ENCODE peak calls at places on chromosomes 1 and 21, in five cellular contexts. One of them, this sample, is unnamed.

GRCh38 chr1:27504588-27505419 is 14.8 kb upstream of the WASF2 start:
- DNase-seq in GM23248: peak; percentile 59
- DNase-seq in HCT116: no peak
- DNase-seq in PC-3: no peak
- DNase-seq in fibroblast of lung: peak; percentile 62
- DNase-seq in this sample: no peak

GRCh38 chr1:159653201-159653600 is 61.2 kb downstream of the CRP start:
- DNase-seq in PC-3: no peak
- DNase-seq in fibroblast of lung: peak; percentile 43
- DNase-seq in HCT116: no peak
- DNase-seq in GM23248: peak; percentile 75
- DNase-seq in this sample: no peak

GRCh38 chr1:118335372-118335771 is 150.3 kb upstream of the SPAG17 start:
- DNase-seq in GM23248: peak; percentile 75
- DNase-seq in HCT116: no peak
- DNase-seq in PC-3: no peak
- DNase-seq in fibroblast of lung: peak; percentile 86
- DNase-seq in this sample: peak; percentile 53

GRCh38 chr1:175520186-175520585 is 223.2 kb downstream of the TNR start:
- DNase-seq in GM23248: no peak
- DNase-seq in HCT116: no peak
- DNase-seq in PC-3: peak; percentile 19
- DNase-seq in fibroblast of lung: peak; percentile 49
- DNase-seq in this sample: no peak

GRCh38 chr1:11731719-11732283 is 4.1 kb upstream of the AGTRAP start:
- DNase-seq in HCT116: no peak
- DNase-seq in fibroblast of lung: peak; percentile 57
- DNase-seq in PC-3: peak; percentile 10
- DNase-seq in GM23248: peak; percentile 83
- DNase-seq in this sample: no peak

GRCh38 chr1:54572236-54572850 is 24.3 kb downstream of the ACOT11 start:
- DNase-seq in fibroblast of lung: no peak
- DNase-seq in GM23248: no peak
- DNase-seq in HCT116: no peak
- DNase-seq in PC-3: no peak
- DNase-seq in this sample: no peak

GRCh38 chr1:84835169-84835568 is 57.8 kb downstream of the LPAR3 start:
- DNase-seq in PC-3: peak; percentile 52
- DNase-seq in fibroblast of lung: peak; percentile 28
- DNase-seq in HCT116: no peak
- DNase-seq in GM23248: no peak
- DNase-seq in this sample: no peak

GRCh38 chr1:12178511-12178910 is 11.7 kb downstream of the TNFRSF1B start:
- DNase-seq in GM23248: no peak
- DNase-seq in HCT116: no peak
- DNase-seq in fibroblast of lung: no peak
- DNase-seq in PC-3: no peak
- DNase-seq in this sample: no peak

GRCh38 chr1:18992646-18993045 is 36.2 kb upstream of the IFFO2 start:
- DNase-seq in HCT116: no peak
- DNase-seq in GM23248: no peak
- DNase-seq in fibroblast of lung: no peak
- DNase-seq in PC-3: no peak
- DNase-seq in this sample: no peak

GRCh38 chr1:167630568-167631385 is 745 bp downstream of the RCSD1 start:
- DNase-seq in PC-3: no peak
- DNase-seq in GM23248: no peak
- DNase-seq in fibroblast of lung: no peak
- DNase-seq in HCT116: no peak
- DNase-seq in this sample: peak; percentile 90

GRCh38 chr1:204979891-204980649 is 62.9 kb upstream of the CNTN2 start:
- DNase-seq in HCT116: no peak
- DNase-seq in GM23248: no peak
- DNase-seq in fibroblast of lung: no peak
- DNase-seq in PC-3: no peak
- DNase-seq in this sample: no peak

GRCh38 chr1:235277709-235278108 is 50.3 kb downstream of the ARID4B start:
- DNase-seq in GM23248: peak; percentile 13
- DNase-seq in fibroblast of lung: peak; percentile 27
- DNase-seq in PC-3: no peak
- DNase-seq in HCT116: no peak
- DNase-seq in this sample: no peak

GRCh38 chr1:173474097-173474779 is 2.9 kb upstream of the PRDX6 start:
- DNase-seq in HCT116: no peak
- DNase-seq in fibroblast of lung: no peak
- DNase-seq in PC-3: peak; percentile 55
- DNase-seq in GM23248: peak; percentile 55
- DNase-seq in this sample: no peak

GRCh38 chr1:25651824-25652741 is 35.5 kb downstream of the MAN1C1 start:
- DNase-seq in fibroblast of lung: no peak
- DNase-seq in PC-3: no peak
- DNase-seq in HCT116: no peak
- DNase-seq in GM23248: no peak
- DNase-seq in this sample: no peak

GRCh38 chr1:30047576-30047975 is 675.8 kb downstream of the MATN1 start:
- DNase-seq in HCT116: no peak
- DNase-seq in PC-3: no peak
- DNase-seq in GM23248: no peak
- DNase-seq in fibroblast of lung: no peak
- DNase-seq in this sample: no peak

GRCh38 chr1:6799499-6799898 is 14.2 kb downstream of the CAMTA1 start:
- DNase-seq in GM23248: no peak
- DNase-seq in HCT116: no peak
- DNase-seq in PC-3: no peak
- DNase-seq in fibroblast of lung: no peak
- DNase-seq in this sample: no peak

GRCh38 chr1:159952932-159953331 is 1.1 kb downstream of the SLAMF9 start:
- DNase-seq in PC-3: no peak
- DNase-seq in fibroblast of lung: no peak
- DNase-seq in GM23248: no peak
- DNase-seq in HCT116: no peak
- DNase-seq in this sample: no peak

GRCh38 chr1:163035791-163036249 is 33.3 kb upstream of the RGS4 start:
- DNase-seq in PC-3: peak; percentile 98
- DNase-seq in HCT116: peak; percentile 60
- DNase-seq in GM23248: peak; percentile 96
- DNase-seq in fibroblast of lung: peak; percentile 99
- DNase-seq in this sample: no peak

GRCh38 chr1:52814465-52814864 is 28.1 kb upstream of the ZYG11A start:
- DNase-seq in HCT116: peak; percentile 8
- DNase-seq in GM23248: no peak
- DNase-seq in fibroblast of lung: peak; percentile 29
- DNase-seq in PC-3: peak; percentile 83
- DNase-seq in this sample: no peak

GRCh38 chr21:23887709-23888303 is 1719.5 kb downstream of the MRPL39 start:
- DNase-seq in HCT116: no peak
- DNase-seq in PC-3: no peak
- DNase-seq in GM23248: no peak
- DNase-seq in fibroblast of lung: no peak
- DNase-seq in this sample: peak; percentile 81

GRCh38 chr1:29749021-29749420 is 512.7 kb downstream of the PTPRU start:
- DNase-seq in fibroblast of lung: no peak
- DNase-seq in GM23248: no peak
- DNase-seq in HCT116: no peak
- DNase-seq in PC-3: no peak
- DNase-seq in this sample: no peak

GRCh38 chr1:226874579-226875425 is 4.4 kb downstream of the PSEN2 start:
- DNase-seq in fibroblast of lung: no peak
- DNase-seq in HCT116: no peak
- DNase-seq in GM23248: no peak
- DNase-seq in PC-3: no peak
- DNase-seq in this sample: no peak

GRCh38 chr1:172971241-172971640 is 79.5 kb downstream of the TNFSF18 start:
- DNase-seq in fibroblast of lung: no peak
- DNase-seq in HCT116: no peak
- DNase-seq in GM23248: no peak
- DNase-seq in PC-3: no peak
- DNase-seq in this sample: no peak

GRCh38 chr1:232271991-232272589 is 357.8 kb downstream of the SIPA1L2 start:
- DNase-seq in fibroblast of lung: peak; percentile 46
- DNase-seq in GM23248: no peak
- DNase-seq in HCT116: no peak
- DNase-seq in PC-3: no peak
- DNase-seq in this sample: no peak

GRCh38 chr1:36658838-36659237 is 176.1 kb upstream of the CSF3R start:
- DNase-seq in fibroblast of lung: no peak
- DNase-seq in PC-3: no peak
- DNase-seq in HCT116: no peak
- DNase-seq in GM23248: no peak
- DNase-seq in this sample: no peak

DNA sequence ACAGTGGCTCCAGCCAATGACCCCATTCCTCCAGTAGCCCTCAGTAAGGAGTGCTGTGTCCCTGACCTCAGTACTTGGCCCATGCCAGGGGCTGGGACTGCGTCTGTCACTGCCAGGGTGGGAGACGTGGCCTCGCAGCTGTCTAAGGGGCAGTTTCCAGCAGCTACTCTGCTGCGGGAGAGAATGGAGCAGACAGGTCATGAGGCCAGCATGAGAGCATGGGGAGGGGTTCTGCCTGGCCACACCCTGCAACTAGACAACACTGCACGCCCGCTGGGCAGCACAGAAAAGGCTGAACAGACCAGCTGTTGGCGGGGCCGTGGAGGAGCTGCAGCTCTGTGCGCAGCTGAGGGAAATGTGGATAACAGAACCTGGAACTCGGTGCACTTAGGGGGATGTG is 91.6 kb upstream of the COL6A1 start:
- DNase-seq in HCT116: no peak
- DNase-seq in fibroblast of lung: no peak
- DNase-seq in PC-3: no peak
- DNase-seq in GM23248: peak; percentile 26
- DNase-seq in this sample: no peak
- H3K9ac ChIP-seq in HCT116: no peak overlapping the region
- H3K9ac ChIP-seq in fibroblast of lung: no peak overlapping the region
- H3K9ac ChIP-seq in PC-3: no peak overlapping the region
- H3K9ac ChIP-seq in GM23248: no peak overlapping the region
- H3K9ac ChIP-seq in this sample: no peak overlapping the region

DNA sequence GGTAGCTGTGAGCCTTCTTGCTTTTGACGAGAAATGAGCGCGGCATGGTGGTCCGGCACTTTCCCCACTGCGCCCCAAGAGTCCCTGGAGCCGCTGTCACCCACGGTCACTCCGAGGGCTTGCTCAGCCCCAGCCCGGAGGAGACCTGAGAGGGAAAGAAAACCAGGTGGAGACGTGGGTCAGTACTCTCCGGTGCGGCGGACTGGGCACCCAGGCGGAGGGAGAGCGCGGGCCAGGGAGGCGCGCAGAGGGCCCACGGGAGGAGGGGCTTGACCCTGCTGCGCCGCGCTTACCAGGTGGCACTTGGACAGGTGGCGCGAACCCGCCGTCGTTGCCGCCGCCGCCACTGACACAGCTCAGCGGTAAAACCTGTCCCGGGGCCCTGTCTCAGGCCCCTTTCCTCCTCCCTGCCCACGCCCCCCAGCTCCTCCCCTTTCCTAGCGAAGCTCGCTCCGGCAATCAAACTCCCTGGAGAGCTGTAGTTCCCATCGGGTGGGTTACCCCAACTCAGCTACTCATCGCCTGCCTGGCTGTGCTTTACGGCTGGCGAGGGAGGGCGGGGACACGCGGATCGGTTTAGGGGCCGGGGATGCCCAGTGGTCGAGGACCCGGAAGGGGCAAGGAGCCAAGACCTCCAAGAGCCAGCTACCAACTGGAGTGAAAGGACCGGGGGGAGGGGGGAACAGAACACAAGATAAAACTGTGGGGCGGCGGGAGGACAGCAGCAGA is 3.1 kb downstream of the GFI1 start:
- DNase-seq in PC-3: peak; percentile 23
- DNase-seq in HCT116: no peak
- DNase-seq in GM23248: peak; percentile 13
- DNase-seq in fibroblast of lung: no peak
- DNase-seq in this sample: peak; percentile 78
- TF ChIP-seq EZH2 in PC-3: no peak
- TF ChIP-seq EZH2 in HCT116: no peak
- TF ChIP-seq EZH2 in GM23248: peak; percentile 60
- TF ChIP-seq EZH2 in fibroblast of lung: peak; percentile 76
- TF ChIP-seq EZH2 in this sample: no peak

GRCh38 chr1:149883598-149884247 is 15.6 kb upstream of the BOLA1 start:
- DNase-seq in PC-3: no peak
- DNase-seq in fibroblast of lung: no peak
- DNase-seq in GM23248: no peak
- DNase-seq in HCT116: no peak
- DNase-seq in this sample: no peak
- H3K9ac ChIP-seq in PC-3: no peak overlapping the region
- H3K9ac ChIP-seq in fibroblast of lung: no peak overlapping the region
- H3K9ac ChIP-seq in GM23248: peak overlapping the region; percentile 94
- H3K9ac ChIP-seq in HCT116: no peak overlapping the region
- H3K9ac ChIP-seq in this sample: peak overlapping the region; percentile 84

GRCh38 chr1:92480813-92481597 is 5.7 kb downstream of the GFI1 start:
- DNase-seq in HCT116: no peak
- DNase-seq in GM23248: peak; percentile 6
- DNase-seq in fibroblast of lung: no peak
- DNase-seq in PC-3: no peak
- DNase-seq in this sample: no peak
- TF ChIP-seq EZH2 in HCT116: no peak
- TF ChIP-seq EZH2 in GM23248: peak; percentile 96
- TF ChIP-seq EZH2 in fibroblast of lung: peak; percentile 94
- TF ChIP-seq EZH2 in PC-3: no peak
- TF ChIP-seq EZH2 in this sample: no peak

GRCh38 chr1:15592285-15592684 is 7.4 kb upstream of the AGMAT start:
- DNase-seq in fibroblast of lung: no peak
- DNase-seq in PC-3: no peak
- DNase-seq in GM23248: no peak
- DNase-seq in HCT116: no peak
- DNase-seq in this sample: no peak
- H3K9ac ChIP-seq in fibroblast of lung: no peak overlapping the region
- H3K9ac ChIP-seq in PC-3: no peak overlapping the region
- H3K9ac ChIP-seq in GM23248: no peak overlapping the region
- H3K9ac ChIP-seq in HCT116: no peak overlapping the region
- H3K9ac ChIP-seq in this sample: no peak overlapping the region

DNA sequence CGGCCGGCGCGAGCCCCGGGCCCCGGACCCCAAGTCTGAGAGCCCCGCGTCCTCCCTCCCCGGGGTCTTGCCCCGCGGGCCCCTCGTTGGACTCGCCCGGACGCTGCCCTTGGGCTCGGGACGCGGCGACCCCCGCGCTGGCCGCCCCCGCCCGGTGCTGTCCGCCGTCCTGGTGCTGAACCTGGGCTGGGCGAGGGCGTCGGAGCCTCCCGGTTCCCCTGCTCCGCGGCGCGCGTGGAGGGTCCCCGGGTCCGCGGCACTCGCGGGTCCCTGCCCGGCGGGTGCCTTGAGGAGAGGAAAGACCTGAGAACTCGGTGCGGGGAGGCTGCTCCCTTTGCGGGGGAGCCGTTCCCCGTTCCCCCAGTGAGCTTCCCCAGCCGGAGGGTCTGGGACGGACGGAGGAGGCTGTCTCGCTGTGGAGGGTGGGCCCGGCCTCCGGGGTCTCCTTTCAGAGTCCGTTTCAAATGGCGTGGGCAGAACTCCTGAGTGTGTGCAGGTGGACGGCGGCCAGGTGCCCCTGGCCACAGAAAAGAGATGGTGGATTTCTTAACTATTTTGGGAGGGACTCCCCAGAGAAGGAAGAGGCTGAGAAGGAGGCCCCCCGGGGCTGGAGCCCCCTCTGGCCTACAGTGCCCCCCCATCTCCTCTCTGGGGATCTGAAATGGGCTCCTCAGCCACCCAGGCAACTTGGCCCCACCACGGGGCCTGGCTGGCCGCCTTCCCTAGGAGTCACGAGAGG is 595 bp downstream of the GABRD start:
- DNase-seq in GM23248: peak; percentile 10
- DNase-seq in fibroblast of lung: no peak
- DNase-seq in HCT116: no peak
- DNase-seq in PC-3: no peak
- DNase-seq in this sample: no peak
- TF ChIP-seq EZH2 in GM23248: no peak
- TF ChIP-seq EZH2 in fibroblast of lung: peak; percentile 78
- TF ChIP-seq EZH2 in HCT116: no peak
- TF ChIP-seq EZH2 in PC-3: peak; percentile 30
- TF ChIP-seq EZH2 in this sample: no peak